ENCODE peak calls at places on chromosome 20, in ten cellular contexts. O, U, E, K, B, P, V, Z, Q and X are unnamed samples.

GRCh38 chr20:35952480-35953410 is 1.6 kb downstream of the SCAND1 start:
- DNase-seq in O (no peak), U (no peak), E (no peak), K (no peak), B (no peak), P (peak), V (no peak), Z (no peak), Q (peak), X (peak)

GRCh38 chr20:41927655-41928054 is 309.5 kb upstream of the CHD6 start:
- DNase-seq in O (no peak), U (no peak), E (no peak), K (no peak), B (no peak), P (no peak), V (no peak), Z (no peak), Q (no peak), X (no peak)

GRCh38 chr20:25285856-25286798 is 38.2 kb downstream of the PYGB start:
- DNase-seq in O (no peak), U (peak), E (peak), K (no peak), B (peak), P (no peak), V (peak), Z (peak), Q (no peak), X (peak)

GRCh38 chr20:22320245-22320915 is 264.0 kb downstream of the FOXA2 start:
- DNase-seq in O (no peak), U (no peak), E (no peak), K (no peak), B (no peak), P (no peak), V (no peak), Z (no peak), Q (no peak), X (no peak)

GRCh38 chr20:60784321-60784720 is 467.7 kb upstream of the CDH4 start:
- DNase-seq in O (no peak), U (no peak), E (no peak), K (no peak), B (no peak), P (no peak), V (no peak), Z (no peak), Q (no peak), X (no peak)

GRCh38 chr20:43767686-43768474 is 41.1 kb upstream of the GTSF1L start:
- DNase-seq in O (no peak), U (no peak), E (no peak), K (no peak), B (no peak), P (no peak), V (no peak), Z (no peak), Q (no peak), X (no peak)

GRCh38 chr20:24681634-24682495 is 212.4 kb downstream of the SYNDIG1 start:
- DNase-seq in O (no peak), U (peak), E (no peak), K (no peak), B (no peak), P (no peak), V (no peak), Z (no peak), Q (no peak), X (no peak)

GRCh38 chr20:51196991-51197651 is 174.2 kb upstream of the KCNG1 start:
- DNase-seq in O (no peak), U (no peak), E (no peak), K (no peak), B (no peak), P (no peak), V (no peak), Z (no peak), Q (no peak), X (no peak)

GRCh38 chr20:64145458-64146300 is 18.6 kb upstream of the MYT1 start:
- DNase-seq in O (no peak), U (peak), E (no peak), K (no peak), B (no peak), P (peak), V (peak), Z (peak), Q (peak), X (peak)

GRCh38 chr20:63706852-63707557 is 771 bp downstream of the ARFRP1 start:
- DNase-seq in O (no peak), U (peak), E (peak), K (no peak), B (peak), P (peak), V (peak), Z (peak), Q (peak), X (peak)

GRCh38 chr20:62370115-62370806 is 3.1 kb upstream of the LAMA5 start:
- DNase-seq in O (no peak), U (no peak), E (no peak), K (peak), B (no peak), P (peak), V (no peak), Z (no peak), Q (peak), X (no peak)

GRCh38 chr20:5191829-5192569 is 65.2 kb downstream of the CDS2 start:
- DNase-seq in O (peak), U (peak), E (peak), K (peak), B (peak), P (peak), V (no peak), Z (peak), Q (peak), X (peak)

GRCh38 chr20:44856442-44856841 is 29.1 kb upstream of the YWHAB start:
- DNase-seq in O (no peak), U (no peak), E (no peak), K (no peak), B (no peak), P (no peak), V (no peak), Z (peak), Q (no peak), X (no peak)

GRCh38 chr20:18360601-18361000 is 72.3 kb downstream of the ZNF133 start:
- DNase-seq in O (no peak), U (no peak), E (no peak), K (no peak), B (no peak), P (no peak), V (no peak), Z (no peak), Q (no peak), X (no peak)

GRCh38 chr20:41256516-41256915 is 61.0 kb downstream of the ZHX3 start:
- DNase-seq in O (no peak), U (no peak), E (no peak), K (no peak), B (no peak), P (no peak), V (no peak), Z (no peak), Q (no peak), X (no peak)

GRCh38 chr20:23550227-23550626 is 18.1 kb downstream of the CST9L start:
- DNase-seq in O (no peak), U (no peak), E (no peak), K (no peak), B (no peak), P (no peak), V (no peak), Z (no peak), Q (no peak), X (peak)

GRCh38 chr20:25242231-25242630 is 5.7 kb upstream of the PYGB start:
- DNase-seq in O (no peak), U (no peak), E (no peak), K (no peak), B (no peak), P (no peak), V (no peak), Z (no peak), Q (no peak), X (peak)

GRCh38 chr20:51341581-51341980 is 200.9 kb downstream of the NFATC2 start:
- DNase-seq in O (no peak), U (no peak), E (no peak), K (no peak), B (no peak), P (no peak), V (no peak), Z (no peak), Q (peak), X (no peak)

GRCh38 chr20:45355209-45355608 is 7.0 kb upstream of the SDC4 start:
- DNase-seq in O (no peak), U (no peak), E (no peak), K (no peak), B (no peak), P (peak), V (no peak), Z (no peak), Q (no peak), X (no peak)

GRCh38 chr20:18267815-18268214 is 20.5 kb upstream of the ZNF133 start:
- DNase-seq in O (no peak), U (no peak), E (no peak), K (no peak), B (no peak), P (no peak), V (no peak), Z (no peak), Q (no peak), X (no peak)

GRCh38 chr20:22248052-22248667 is 336.2 kb downstream of the FOXA2 start:
- DNase-seq in O (no peak), U (no peak), E (no peak), K (peak), B (no peak), P (peak), V (no peak), Z (no peak), Q (peak), X (no peak)

GRCh38 chr20:44973053-44973452 is 6.7 kb downstream of the STK4 start:
- DNase-seq in O (no peak), U (no peak), E (no peak), K (no peak), B (no peak), P (no peak), V (no peak), Z (no peak), Q (no peak), X (no peak)

GRCh38 chr20:53654932-53655674 is 61.5 kb upstream of the ZNF217 start:
- DNase-seq in O (no peak), U (no peak), E (peak), K (no peak), B (peak), P (peak), V (no peak), Z (peak), Q (peak), X (peak)

DNA sequence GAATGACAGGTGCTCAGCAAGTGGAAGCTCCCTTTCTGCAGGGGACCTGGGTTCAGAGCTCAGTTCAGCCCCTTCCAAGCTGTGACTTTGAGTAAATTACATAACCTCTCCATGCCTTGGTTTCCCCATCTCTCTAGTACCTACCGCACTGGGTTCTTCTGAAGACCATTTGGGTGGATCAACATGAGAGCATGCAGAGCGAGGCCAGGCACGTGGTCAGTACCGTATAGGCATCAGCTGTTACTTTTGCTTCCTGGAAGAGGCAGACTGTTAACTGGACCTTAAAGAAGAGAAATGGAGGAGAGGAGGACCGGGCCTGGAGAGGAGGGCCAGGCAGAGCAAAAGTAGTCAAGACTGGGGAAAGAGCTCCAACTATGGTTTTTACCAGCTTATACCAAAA is 1.7 kb upstream of the MYLK2 start:
- DNase-seq in O (no peak), U (no peak), E (no peak), K (no peak), B (no peak), P (no peak), V (no peak), Z (no peak), Q (no peak), X (no peak)
- TF ChIP-seq POLR2A in O (no peak), U (no peak), E (no peak), K (no peak), B (no peak), P (no peak), V (no peak), Z (no peak), Q (no peak), X (no peak)

DNA sequence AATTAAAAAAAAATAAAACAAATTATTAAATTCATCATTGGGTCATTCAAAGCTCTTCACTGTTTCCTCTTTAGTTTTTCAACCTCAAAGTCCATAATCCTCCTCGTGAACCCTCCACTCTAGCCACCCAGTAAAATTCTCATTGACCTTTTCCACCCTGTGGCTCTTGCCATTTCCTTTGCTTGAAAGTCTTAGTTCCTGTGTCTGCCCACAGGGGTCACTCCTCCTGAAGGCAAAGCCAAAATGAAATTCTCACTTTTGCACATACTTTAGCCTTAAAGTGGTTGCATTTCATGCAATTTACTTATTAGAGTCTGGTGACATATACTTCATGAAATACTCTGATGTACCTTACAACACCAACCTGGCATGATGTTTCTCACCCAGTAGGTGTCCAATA is 263.7 kb downstream of the BMP2 start:
- DNase-seq in O (no peak), U (no peak), E (no peak), K (no peak), B (no peak), P (no peak), V (no peak), Z (no peak), Q (peak), X (no peak)
- TF ChIP-seq CTCF in O (peak), U (no peak), E (no peak), K (no peak), B (peak), P (no peak), V (no peak), Z (peak), Q (peak), X (no peak)

DNA sequence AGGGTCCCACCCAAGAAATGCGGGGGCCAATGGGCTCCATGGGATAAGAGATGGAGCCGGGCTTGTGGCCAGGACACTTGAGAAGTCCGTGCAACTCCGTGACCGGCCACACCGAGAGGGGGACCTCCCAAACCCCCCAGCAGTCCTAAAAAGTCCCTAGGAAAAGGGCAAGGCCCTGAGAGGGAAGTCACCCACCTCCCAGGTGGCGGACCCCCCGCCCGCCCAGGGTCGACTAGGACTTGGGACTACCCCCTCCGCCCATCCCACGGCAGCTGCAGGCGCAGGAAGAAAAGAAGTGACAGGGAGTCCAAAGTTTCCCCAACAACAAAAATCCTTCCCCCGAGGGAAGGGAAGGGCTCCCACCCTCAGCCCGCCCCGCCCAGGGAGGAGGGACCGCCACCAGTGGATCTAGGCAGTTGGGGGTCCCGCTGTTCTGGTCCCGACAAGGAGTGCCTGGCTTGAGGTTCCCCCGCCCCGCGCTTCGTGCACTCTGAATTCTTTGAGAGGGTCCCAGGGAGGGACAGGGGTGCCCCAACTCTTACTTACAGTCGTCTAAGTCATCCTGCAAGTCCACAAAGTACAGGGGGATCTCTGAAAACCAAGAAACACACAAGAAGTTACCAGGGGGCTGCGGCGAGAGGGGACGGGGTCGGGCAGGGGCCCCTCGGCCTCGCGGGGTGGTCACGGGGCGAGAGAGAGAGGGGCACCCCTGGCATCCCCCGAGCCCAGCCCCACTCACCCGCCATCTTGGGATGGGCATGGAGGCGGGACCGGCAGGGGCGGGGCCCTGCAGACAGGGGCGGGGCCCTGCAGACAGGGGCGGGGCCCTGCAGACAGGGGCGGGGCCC is 611 bp upstream of the RAB22A start:
- DNase-seq in O (no peak), U (peak), E (peak), K (peak), B (peak), P (peak), V (peak), Z (no peak), Q (peak), X (peak)
- TF ChIP-seq POLR2A in O (peak), U (no peak), E (no peak), K (no peak), B (peak), P (peak), V (no peak), Z (no peak), Q (no peak), X (no peak)

GRCh38 chr20:21017381-21018085 is 88.6 kb downstream of the LINC00237 start:
- DNase-seq in O (no peak), U (no peak), E (no peak), K (no peak), B (no peak), P (no peak), V (no peak), Z (no peak), Q (no peak), X (no peak)

GRCh38 chr20:21018576-21018975 is 87.6 kb downstream of the LINC00237 start:
- DNase-seq in O (no peak), U (no peak), E (no peak), K (no peak), B (no peak), P (no peak), V (no peak), Z (no peak), Q (no peak), X (no peak)

GRCh38 chr20:21019831-21020655 is 86.1 kb downstream of the LINC00237 start:
- DNase-seq in O (no peak), U (peak), E (no peak), K (no peak), B (no peak), P (no peak), V (no peak), Z (no peak), Q (no peak), X (no peak)

GRCh38 chr20:21020656-21021004 is 85.5 kb downstream of the LINC00237 start:
- DNase-seq in O (no peak), U (no peak), E (no peak), K (no peak), B (no peak), P (no peak), V (no peak), Z (no peak), Q (no peak), X (no peak)

DNA sequence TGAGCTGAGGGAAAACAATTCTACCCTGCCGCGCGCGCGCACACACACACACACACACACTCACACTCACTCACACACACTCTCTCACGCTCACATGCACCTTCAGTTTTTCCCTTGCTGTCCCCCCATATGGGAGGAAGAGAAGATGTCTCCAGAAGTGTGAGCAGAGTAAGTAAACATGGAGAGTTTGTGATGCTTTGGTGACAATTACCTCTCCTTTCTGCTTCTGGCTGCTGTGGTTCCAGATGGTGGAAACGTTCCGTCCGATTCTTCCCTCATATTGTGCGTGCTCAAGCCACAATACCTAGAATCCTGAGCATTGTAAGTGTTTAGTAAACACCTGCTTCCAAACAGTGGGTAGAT is 86.7 kb downstream of the LINC00237 start:
- DNase-seq in O (no peak), U (no peak), E (no peak), K (no peak), B (no peak), P (no peak), V (no peak), Z (no peak), Q (no peak), X (no peak)
- TF ChIP-seq CTCF in O (no peak), U (no peak), E (no peak), K (no peak), B (no peak), P (no peak), V (no peak), Z (no peak), Q (no peak), X (no peak)